ENCODE peak calls at places on chromosomes 2 and 18, in six cellular contexts. H is PC-9, O is stomach, M is MM.1S, A is tibial artery, F is upper lobe of right lung. Q is an unnamed sample.

GRCh38 chr2:84815146-84815545 is 65.7 kb downstream of the TRABD2A start:
- DNase-seq in H (no peak), O (no peak), M (no peak), A (no peak), F (no peak), Q (no peak)

GRCh38 chr18:56252456-56252855 is 385.9 kb downstream of the TXNL1 start:
- DNase-seq in H (no peak), O (no peak), M (no peak), A (no peak), F (no peak), Q (no peak)

GRCh38 chr18:58541789-58542425 is 87.0 kb downstream of the ALPK2 start:
- DNase-seq in H (peak), O (no peak), M (peak), A (no peak), F (no peak), Q (no peak)

GRCh38 chr2:175373001-175373727 is 191.7 kb upstream of the ATP5MC3 start:
- DNase-seq in H (no peak), O (no peak), M (no peak), A (no peak), F (no peak), Q (no peak)

GRCh38 chr2:200104015-200104414 is 148.6 kb downstream of the MAIP1 start:
- DNase-seq in H (peak), O (no peak), M (no peak), A (no peak), F (no peak), Q (no peak)

GRCh38 chr2:2174956-2175355 is 156.1 kb downstream of the MYT1L start:
- DNase-seq in H (no peak), O (no peak), M (no peak), A (no peak), F (no peak), Q (no peak)

GRCh38 chr2:3535794-3536681 is 16.7 kb upstream of the ADI1 start:
- DNase-seq in H (peak), O (peak), M (no peak), A (peak), F (no peak), Q (no peak)

GRCh38 chr2:64405476-64406406 is 48.2 kb upstream of the LGALSL start:
- DNase-seq in H (no peak), O (no peak), M (no peak), A (peak), F (no peak), Q (no peak)

GRCh38 chr18:55753643-55754255 is 165.8 kb upstream of the TCF4 start:
- DNase-seq in H (no peak), O (no peak), M (no peak), A (no peak), F (no peak), Q (no peak)

GRCh38 chr2:99421469-99421868 is 68.3 kb downstream of the REV1 start:
- DNase-seq in H (no peak), O (no peak), M (no peak), A (no peak), F (no peak), Q (no peak)

GRCh38 chr2:136377423-136378382 is 259.8 kb upstream of the CXCR4 start:
- DNase-seq in H (no peak), O (no peak), M (no peak), A (no peak), F (no peak), Q (no peak)

GRCh38 chr2:28219736-28220364 is 172.8 kb upstream of the FOSL2 start:
- DNase-seq in H (no peak), O (no peak), M (no peak), A (no peak), F (no peak), Q (no peak)

GRCh38 chr18:55406374-55407045 is 181.5 kb downstream of the TCF4 start:
- DNase-seq in H (no peak), O (no peak), M (no peak), A (no peak), F (no peak), Q (peak)

GRCh38 chr2:87401726-87402345 is 346.1 kb upstream of the PLGLB2 start:
- DNase-seq in H (no peak), O (no peak), M (no peak), A (no peak), F (no peak), Q (no peak)

GRCh38 chr2:1521191-1521877 is 108.1 kb downstream of the TPO start:
- DNase-seq in H (no peak), O (no peak), M (no peak), A (no peak), F (no peak), Q (no peak)

GRCh38 chr18:62914868-62915267 is 199.5 kb downstream of the PHLPP1 start:
- DNase-seq in H (no peak), O (no peak), M (no peak), A (no peak), F (no peak), Q (no peak)

GRCh38 chr2:30218814-30219213 is 12.5 kb upstream of the LBH start:
- DNase-seq in H (peak), O (peak), M (no peak), A (no peak), F (no peak), Q (no peak)

GRCh38 chr2:118110991-118111390 is 22.7 kb downstream of the INSIG2 start:
- DNase-seq in H (no peak), O (no peak), M (no peak), A (no peak), F (no peak), Q (no peak)

GRCh38 chr2:185208261-185208660 is 530.3 kb upstream of the FSIP2 start:
- DNase-seq in H (peak), O (peak), M (no peak), A (no peak), F (no peak), Q (no peak)

GRCh38 chr2:28004086-28004485 is 113.6 kb downstream of the BABAM2 start:
- DNase-seq in H (no peak), O (no peak), M (peak), A (no peak), F (no peak), Q (no peak)

GRCh38 chr2:199325881-199326280 is 131.9 kb downstream of the SATB2 start:
- DNase-seq in H (no peak), O (no peak), M (no peak), A (no peak), F (no peak), Q (no peak)

GRCh38 chr2:233243348-233243747 is 8.1 kb upstream of the ATG16L1 start:
- DNase-seq in H (no peak), O (peak), M (no peak), A (no peak), F (no peak), Q (no peak)

GRCh38 chr2:132484144-132484543 is 67.5 kb downstream of the GPR39 start:
- DNase-seq in H (no peak), O (no peak), M (no peak), A (no peak), F (no peak), Q (no peak)

GRCh38 chr2:183070942-183071844 is 7.4 kb upstream of the DUSP19 start:
- DNase-seq in H (peak), O (peak), M (no peak), A (peak), F (peak), Q (no peak)

GRCh38 chr2:176755537-176756135 is 457.0 kb upstream of the HNRNPA3 start:
- DNase-seq in H (no peak), O (no peak), M (no peak), A (no peak), F (no peak), Q (no peak)

GRCh38 chr18:48820483-48821250 is 130.1 kb downstream of the SMAD7 start:
- DNase-seq in H (no peak), O (peak), M (no peak), A (peak), F (peak), Q (peak)

GRCh38 chr18:11149441-11150270 is at the start of gene PIEZO2:
- DNase-seq in H (no peak), O (peak), M (no peak), A (peak), F (peak), Q (peak)

DNA sequence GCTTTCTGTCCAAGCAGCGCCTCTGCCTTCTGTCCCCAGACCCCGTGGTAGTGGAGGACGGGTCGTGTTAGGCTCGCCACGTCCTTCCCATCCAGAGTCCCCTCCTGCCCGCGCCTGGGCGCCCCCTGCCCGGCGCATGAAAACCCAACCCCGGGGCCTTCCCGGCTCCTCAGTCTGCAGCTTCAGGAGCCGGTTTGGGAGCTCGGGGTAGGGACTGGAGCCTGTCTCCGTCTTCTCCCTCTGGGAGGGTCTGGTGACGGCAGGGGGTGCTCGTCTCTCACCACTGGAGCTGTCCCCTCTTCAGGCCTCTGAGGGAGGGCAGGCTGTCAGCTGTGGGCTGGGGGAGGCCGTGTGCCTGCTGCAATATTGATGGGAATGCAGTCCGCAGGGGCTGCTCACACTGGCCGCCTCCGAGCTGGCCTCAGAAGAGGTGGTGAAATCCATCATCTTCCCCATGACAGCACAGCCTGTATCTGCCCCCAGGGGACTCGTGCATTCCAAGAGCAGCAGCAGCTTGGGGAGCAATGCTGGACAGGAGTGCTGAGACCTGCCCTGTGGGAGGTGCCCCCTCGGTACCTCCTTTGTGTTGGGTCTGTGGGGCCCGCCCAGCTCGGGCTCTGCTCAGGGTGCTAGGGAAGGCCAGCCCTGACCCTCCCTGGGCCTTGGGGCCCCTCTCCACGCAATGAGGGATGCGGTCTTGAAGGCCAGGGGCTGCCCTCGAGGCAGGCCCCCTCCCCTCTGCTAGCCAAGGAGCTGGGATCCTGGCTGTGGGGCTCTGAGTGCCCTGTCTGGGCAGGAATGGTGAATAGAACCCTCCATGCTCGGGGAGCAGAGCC is 17.8 kb upstream of the KLHL30 start:
- DNase-seq in H (peak), O (no peak), M (no peak), A (no peak), F (no peak), Q (no peak)
- TF ChIP-seq CTCF in H (no peak), O (no peak), M (no peak), A (no peak), F (no peak), Q (no peak)

DNA sequence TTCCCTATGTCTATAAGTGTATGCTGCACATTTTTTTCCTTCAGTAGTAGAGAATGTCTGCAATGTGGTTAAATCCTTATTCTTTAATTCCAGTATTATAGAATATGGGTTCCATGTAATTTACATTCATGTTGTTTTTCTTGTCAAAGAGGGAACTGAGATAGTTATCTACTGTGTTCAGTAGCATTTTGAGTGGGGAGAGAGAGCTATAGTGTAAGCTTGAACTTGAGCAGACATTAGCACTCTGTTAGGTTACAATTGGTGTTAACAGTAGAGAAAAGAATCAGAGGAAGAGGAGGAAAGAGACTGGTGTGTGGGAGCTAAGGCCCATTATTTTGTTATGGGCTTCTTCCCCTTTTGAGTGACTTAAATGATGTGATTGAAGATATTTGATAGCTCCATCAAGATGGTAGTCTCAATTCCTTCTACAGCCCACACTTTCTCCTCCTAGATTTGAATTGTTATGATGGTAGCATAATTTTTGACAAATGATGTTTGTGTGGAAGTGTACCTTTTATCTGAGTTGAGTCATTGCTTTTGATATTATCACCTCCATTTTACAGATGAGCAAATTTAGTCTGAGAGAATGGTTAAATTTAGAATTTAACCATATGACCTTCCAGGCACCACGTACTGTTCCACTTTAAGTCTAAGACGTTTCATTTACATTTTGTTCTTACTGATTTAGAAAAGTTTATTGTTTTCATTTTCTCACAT is 71.3 kb downstream of the FMNL2 start:
- DNase-seq in H (no peak), O (no peak), M (no peak), A (no peak), F (no peak), Q (no peak)
- H3K4me3 ChIP-seq in H (no peak), O (no peak), M (peak), A (no peak), F (no peak), Q (no peak)

GRCh38 chr2:238170386-238171071 is 11.8 kb downstream of the ERFE start:
- DNase-seq in H (no peak), O (no peak), M (no peak), A (no peak), F (peak), Q (no peak)

GRCh38 chr2:238168196-238168815 is 9.5 kb downstream of the ERFE start:
- DNase-seq in H (no peak), O (no peak), M (no peak), A (no peak), F (peak), Q (no peak)

GRCh38 chr2:238169021-238169707 is 10.4 kb downstream of the ERFE start:
- DNase-seq in H (no peak), O (no peak), M (no peak), A (peak), F (peak), Q (no peak)

GRCh38 chr2:238171575-238172187 is 12.9 kb downstream of the ERFE start:
- DNase-seq in H (no peak), O (no peak), M (no peak), A (no peak), F (peak), Q (no peak)

DNA sequence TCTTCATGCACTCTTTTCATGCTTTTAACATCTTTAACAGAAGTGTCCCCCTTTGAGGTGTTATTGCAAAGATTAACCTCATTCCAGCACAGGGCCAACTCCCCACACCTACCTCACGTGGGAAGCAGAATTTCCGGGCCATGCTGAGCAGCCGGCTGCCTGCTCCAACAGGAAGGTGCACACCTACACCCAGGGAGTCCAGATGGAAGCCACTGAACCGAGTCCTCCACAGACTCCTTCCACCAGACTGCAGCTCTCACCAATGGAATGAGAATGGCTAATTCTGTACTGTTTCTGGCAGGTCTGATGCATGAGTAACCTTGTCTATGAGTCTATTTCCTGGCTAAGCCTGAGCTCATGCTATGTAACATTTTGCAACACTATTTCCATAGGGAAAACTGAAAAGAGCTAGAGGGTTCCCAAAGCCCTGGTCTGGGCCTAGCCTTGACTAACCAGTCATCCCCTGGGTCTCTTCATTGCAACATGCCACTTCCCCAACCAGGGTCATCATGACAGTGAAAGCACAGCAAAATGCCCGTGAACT is 11.0 kb downstream of the ERFE start:
- DNase-seq in H (no peak), O (no peak), M (no peak), A (peak), F (peak), Q (peak)
- TF ChIP-seq CTCF in H (no peak), O (no peak), M (no peak), A (no peak), F (no peak), Q (no peak)

DNA sequence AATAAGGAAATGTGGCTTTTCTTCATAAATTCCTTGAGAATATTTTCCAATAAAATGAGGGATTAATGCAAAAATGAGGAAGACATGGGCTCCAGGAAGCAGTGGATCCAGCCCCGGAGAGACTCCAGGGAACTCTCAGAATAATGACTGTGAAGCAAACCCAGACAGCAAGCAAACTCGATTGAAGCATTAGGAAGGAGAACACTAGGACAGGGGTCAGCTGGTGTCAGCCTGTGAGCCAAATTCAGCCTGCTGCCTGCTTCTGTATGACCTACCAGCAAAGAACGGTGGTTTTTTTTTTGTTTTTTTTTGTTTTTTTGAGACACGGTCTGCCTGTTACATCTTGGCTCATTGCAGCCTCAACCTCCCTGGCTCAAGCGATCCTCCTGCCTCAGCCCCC is 274.3 kb upstream of the FBXO11 start:
- DNase-seq in H (no peak), O (no peak), M (no peak), A (no peak), F (no peak), Q (no peak)
- H3K4me3 ChIP-seq in H (no peak), O (no peak), M (no peak), A (no peak), F (no peak), Q (no peak)

Q was measured in dorsolateral prefrontal cortex.